ENCODE peak calls at places on chromosomes 13 and 19, in eight cellular contexts. One of them, this sample, is unnamed.

GRCh38 chr19:39422020-39422419 is 9.6 kb downstream of the PLEKHG2 start:
- DNase-seq in tibial nerve: no peak
- DNase-seq in cardiac fibroblast: no peak
- DNase-seq in transverse colon: no peak
- DNase-seq in neural progenitor cell: no peak
- DNase-seq in HFF-Myc: no peak
- DNase-seq in HCT116: no peak
- DNase-seq in keratinocyte: no peak
- DNase-seq in this sample: no peak

GRCh38 chr19:17332677-17333581 is 1.7 kb downstream of the ANO8 start:
- DNase-seq in tibial nerve: no peak
- DNase-seq in HFF-Myc: peak; percentile 20
- DNase-seq in neural progenitor cell: peak; percentile 77
- DNase-seq in transverse colon: no peak
- DNase-seq in keratinocyte: no peak
- DNase-seq in HCT116: peak; percentile 96
- DNase-seq in cardiac fibroblast: peak; percentile 56
- DNase-seq in this sample: peak; percentile 63

GRCh38 chr13:112730157-112730671 is 40.4 kb downstream of the ATP11A start:
- DNase-seq in HCT116: no peak
- DNase-seq in cardiac fibroblast: no peak
- DNase-seq in HFF-Myc: no peak
- DNase-seq in transverse colon: no peak
- DNase-seq in tibial nerve: no peak
- DNase-seq in keratinocyte: no peak
- DNase-seq in neural progenitor cell: no peak
- DNase-seq in this sample: no peak

GRCh38 chr13:40502236-40502635 is 164.2 kb downstream of the FOXO1 start:
- DNase-seq in cardiac fibroblast: peak; percentile 21
- DNase-seq in HCT116: no peak
- DNase-seq in HFF-Myc: no peak
- DNase-seq in transverse colon: no peak
- DNase-seq in neural progenitor cell: no peak
- DNase-seq in keratinocyte: no peak
- DNase-seq in tibial nerve: no peak
- DNase-seq in this sample: peak; percentile 77

GRCh38 chr19:10894911-10895213 is 23.5 kb downstream of the CARM1 start:
- DNase-seq in HCT116: no peak
- DNase-seq in neural progenitor cell: no peak
- DNase-seq in keratinocyte: no peak
- DNase-seq in transverse colon: no peak
- DNase-seq in cardiac fibroblast: no peak
- DNase-seq in tibial nerve: no peak
- DNase-seq in HFF-Myc: no peak
- DNase-seq in this sample: no peak

GRCh38 chr13:32639502-32640105 is 53.4 kb downstream of the PDS5B start:
- DNase-seq in tibial nerve: peak; percentile 50
- DNase-seq in transverse colon: peak; percentile 57
- DNase-seq in neural progenitor cell: peak; percentile 59
- DNase-seq in HCT116: peak; percentile 43
- DNase-seq in cardiac fibroblast: peak; percentile 81
- DNase-seq in HFF-Myc: peak; percentile 14
- DNase-seq in keratinocyte: peak; percentile 17
- DNase-seq in this sample: peak; percentile 78

GRCh38 chr19:36646746-36647145 is 19.9 kb downstream of the ZNF461 start:
- DNase-seq in neural progenitor cell: no peak
- DNase-seq in cardiac fibroblast: no peak
- DNase-seq in HFF-Myc: no peak
- DNase-seq in keratinocyte: no peak
- DNase-seq in tibial nerve: no peak
- DNase-seq in transverse colon: no peak
- DNase-seq in HCT116: no peak
- DNase-seq in this sample: no peak

GRCh38 chr13:51502206-51502651 is 49.4 kb upstream of the INTS6 start:
- DNase-seq in HCT116: no peak
- DNase-seq in HFF-Myc: no peak
- DNase-seq in transverse colon: no peak
- DNase-seq in neural progenitor cell: no peak
- DNase-seq in cardiac fibroblast: peak; percentile 57
- DNase-seq in keratinocyte: no peak
- DNase-seq in tibial nerve: no peak
- DNase-seq in this sample: peak; percentile 74

GRCh38 chr13:62643007-62643483 is 1227.4 kb upstream of the PCDH20 start:
- DNase-seq in HFF-Myc: no peak
- DNase-seq in keratinocyte: no peak
- DNase-seq in cardiac fibroblast: peak; percentile 52
- DNase-seq in transverse colon: no peak
- DNase-seq in HCT116: peak; percentile 98
- DNase-seq in neural progenitor cell: no peak
- DNase-seq in tibial nerve: no peak
- DNase-seq in this sample: peak; percentile 58

GRCh38 chr13:77784531-77784930 is 87.0 kb downstream of the SLAIN1 start:
- DNase-seq in neural progenitor cell: peak; percentile 25
- DNase-seq in cardiac fibroblast: no peak
- DNase-seq in keratinocyte: no peak
- DNase-seq in transverse colon: no peak
- DNase-seq in HCT116: no peak
- DNase-seq in tibial nerve: no peak
- DNase-seq in HFF-Myc: no peak
- DNase-seq in this sample: no peak

GRCh38 chr13:111210488-111210887 is 95.4 kb downstream of the ARHGEF7 start:
- DNase-seq in keratinocyte: no peak
- DNase-seq in HCT116: no peak
- DNase-seq in HFF-Myc: no peak
- DNase-seq in neural progenitor cell: peak; percentile 45
- DNase-seq in tibial nerve: no peak
- DNase-seq in cardiac fibroblast: peak; percentile 84
- DNase-seq in transverse colon: no peak
- DNase-seq in this sample: peak; percentile 76

GRCh38 chr13:112217431-112217830 is 150.5 kb downstream of the SOX1 start:
- DNase-seq in transverse colon: no peak
- DNase-seq in neural progenitor cell: no peak
- DNase-seq in HCT116: no peak
- DNase-seq in tibial nerve: no peak
- DNase-seq in HFF-Myc: no peak
- DNase-seq in keratinocyte: no peak
- DNase-seq in cardiac fibroblast: no peak
- DNase-seq in this sample: no peak

GRCh38 chr19:51108805-51109146 is 567 bp upstream of the CTU1 start:
- DNase-seq in cardiac fibroblast: no peak
- DNase-seq in tibial nerve: no peak
- DNase-seq in transverse colon: no peak
- DNase-seq in HFF-Myc: no peak
- DNase-seq in keratinocyte: no peak
- DNase-seq in HCT116: no peak
- DNase-seq in neural progenitor cell: no peak
- DNase-seq in this sample: no peak

GRCh38 chr19:5951338-5951861 is 26.5 kb downstream of the RANBP3 start:
- DNase-seq in neural progenitor cell: peak; percentile 61
- DNase-seq in HFF-Myc: no peak
- DNase-seq in keratinocyte: no peak
- DNase-seq in tibial nerve: no peak
- DNase-seq in cardiac fibroblast: no peak
- DNase-seq in transverse colon: no peak
- DNase-seq in HCT116: no peak
- DNase-seq in this sample: no peak

GRCh38 chr13:110330491-110331001 is 23.5 kb downstream of the COL4A2 start:
- DNase-seq in keratinocyte: no peak
- DNase-seq in transverse colon: no peak
- DNase-seq in HFF-Myc: no peak
- DNase-seq in HCT116: no peak
- DNase-seq in tibial nerve: no peak
- DNase-seq in neural progenitor cell: no peak
- DNase-seq in cardiac fibroblast: peak; percentile 69
- DNase-seq in this sample: peak; percentile 72

GRCh38 chr13:40994581-40995230 is 24.4 kb downstream of the ELF1 start:
- DNase-seq in HCT116: no peak
- DNase-seq in HFF-Myc: no peak
- DNase-seq in transverse colon: no peak
- DNase-seq in tibial nerve: no peak
- DNase-seq in neural progenitor cell: no peak
- DNase-seq in keratinocyte: no peak
- DNase-seq in cardiac fibroblast: no peak
- DNase-seq in this sample: no peak

GRCh38 chr13:110610955-110611595 is 4.3 kb upstream of the NAXD start:
- DNase-seq in HCT116: no peak
- DNase-seq in transverse colon: no peak
- DNase-seq in HFF-Myc: no peak
- DNase-seq in keratinocyte: no peak
- DNase-seq in cardiac fibroblast: no peak
- DNase-seq in tibial nerve: no peak
- DNase-seq in neural progenitor cell: no peak
- DNase-seq in this sample: no peak

GRCh38 chr13:102847272-102848234 is 1.7 kb downstream of the ERCC5 start:
- DNase-seq in HCT116: peak; percentile 19
- DNase-seq in keratinocyte: no peak
- DNase-seq in cardiac fibroblast: peak; percentile 66
- DNase-seq in neural progenitor cell: peak; percentile 46
- DNase-seq in tibial nerve: no peak
- DNase-seq in transverse colon: no peak
- DNase-seq in HFF-Myc: no peak
- DNase-seq in this sample: peak; percentile 74

GRCh38 chr19:13103585-13103923 is 896 bp upstream of the LYL1 start:
- DNase-seq in keratinocyte: no peak
- DNase-seq in tibial nerve: no peak
- DNase-seq in transverse colon: no peak
- DNase-seq in HCT116: no peak
- DNase-seq in neural progenitor cell: no peak
- DNase-seq in cardiac fibroblast: no peak
- DNase-seq in HFF-Myc: no peak
- DNase-seq in this sample: no peak

GRCh38 chr19:13102666-13103584 is at the start of gene LYL1:
- DNase-seq in keratinocyte: no peak
- DNase-seq in transverse colon: peak; percentile 76
- DNase-seq in tibial nerve: no peak
- DNase-seq in neural progenitor cell: peak; percentile 83
- DNase-seq in cardiac fibroblast: no peak
- DNase-seq in HFF-Myc: no peak
- DNase-seq in HCT116: no peak
- DNase-seq in this sample: no peak

GRCh38 chr19:13104848-13105646 is 2.4 kb upstream of the LYL1 start:
- DNase-seq in cardiac fibroblast: no peak
- DNase-seq in tibial nerve: no peak
- DNase-seq in HFF-Myc: no peak
- DNase-seq in transverse colon: no peak
- DNase-seq in keratinocyte: no peak
- DNase-seq in HCT116: no peak
- DNase-seq in neural progenitor cell: no peak
- DNase-seq in this sample: no peak

GRCh38 chr19:13102416-13102665 is 317 bp downstream of the LYL1 start:
- DNase-seq in tibial nerve: no peak
- DNase-seq in cardiac fibroblast: peak; percentile 53
- DNase-seq in neural progenitor cell: no peak
- DNase-seq in HFF-Myc: no peak
- DNase-seq in keratinocyte: no peak
- DNase-seq in transverse colon: no peak
- DNase-seq in HCT116: no peak
- DNase-seq in this sample: peak; percentile 51

GRCh38 chr19:13103961-13104847 is 1.5 kb upstream of the LYL1 start:
- DNase-seq in keratinocyte: no peak
- DNase-seq in tibial nerve: no peak
- DNase-seq in neural progenitor cell: peak; percentile 64
- DNase-seq in transverse colon: peak; percentile 76
- DNase-seq in HCT116: no peak
- DNase-seq in cardiac fibroblast: no peak
- DNase-seq in HFF-Myc: no peak
- DNase-seq in this sample: no peak
- H3K4me3 ChIP-seq in keratinocyte: no peak overlapping the region
- H3K4me3 ChIP-seq in tibial nerve: peak overlapping the region; percentile 35
- H3K4me3 ChIP-seq in neural progenitor cell: no peak overlapping the region
- H3K4me3 ChIP-seq in transverse colon: no peak overlapping the region
- H3K4me3 ChIP-seq in HCT116: no peak overlapping the region
- H3K4me3 ChIP-seq in cardiac fibroblast: no peak overlapping the region
- H3K4me3 ChIP-seq in HFF-Myc: no peak overlapping the region
- H3K4me3 ChIP-seq in this sample: no peak overlapping the region

GRCh38 chr13:113855012-113855921 is 8.6 kb downstream of the GAS6 start:
- DNase-seq in HFF-Myc: no peak
- DNase-seq in cardiac fibroblast: peak; percentile 38
- DNase-seq in HCT116: no peak
- DNase-seq in neural progenitor cell: no peak
- DNase-seq in keratinocyte: no peak
- DNase-seq in tibial nerve: no peak
- DNase-seq in transverse colon: peak; percentile 70
- DNase-seq in this sample: no peak
- TF ChIP-seq CTCF in HFF-Myc: no peak
- TF ChIP-seq CTCF in cardiac fibroblast: no peak
- TF ChIP-seq CTCF in HCT116: no peak
- TF ChIP-seq CTCF in neural progenitor cell: no peak
- TF ChIP-seq CTCF in keratinocyte: no peak
- TF ChIP-seq CTCF in tibial nerve: no peak
- TF ChIP-seq CTCF in transverse colon: no peak
- TF ChIP-seq CTCF in this sample: no peak

GRCh38 chr13:95368998-95369397 is 67.7 kb upstream of the ABCC4 start:
- DNase-seq in neural progenitor cell: no peak
- DNase-seq in transverse colon: no peak
- DNase-seq in HCT116: no peak
- DNase-seq in cardiac fibroblast: no peak
- DNase-seq in keratinocyte: no peak
- DNase-seq in tibial nerve: no peak
- DNase-seq in HFF-Myc: no peak
- DNase-seq in this sample: no peak

GRCh38 chr13:95362666-95363065 is 61.4 kb upstream of the ABCC4 start:
- DNase-seq in tibial nerve: no peak
- DNase-seq in neural progenitor cell: no peak
- DNase-seq in cardiac fibroblast: no peak
- DNase-seq in transverse colon: no peak
- DNase-seq in HFF-Myc: no peak
- DNase-seq in keratinocyte: no peak
- DNase-seq in HCT116: no peak
- DNase-seq in this sample: no peak

DNA sequence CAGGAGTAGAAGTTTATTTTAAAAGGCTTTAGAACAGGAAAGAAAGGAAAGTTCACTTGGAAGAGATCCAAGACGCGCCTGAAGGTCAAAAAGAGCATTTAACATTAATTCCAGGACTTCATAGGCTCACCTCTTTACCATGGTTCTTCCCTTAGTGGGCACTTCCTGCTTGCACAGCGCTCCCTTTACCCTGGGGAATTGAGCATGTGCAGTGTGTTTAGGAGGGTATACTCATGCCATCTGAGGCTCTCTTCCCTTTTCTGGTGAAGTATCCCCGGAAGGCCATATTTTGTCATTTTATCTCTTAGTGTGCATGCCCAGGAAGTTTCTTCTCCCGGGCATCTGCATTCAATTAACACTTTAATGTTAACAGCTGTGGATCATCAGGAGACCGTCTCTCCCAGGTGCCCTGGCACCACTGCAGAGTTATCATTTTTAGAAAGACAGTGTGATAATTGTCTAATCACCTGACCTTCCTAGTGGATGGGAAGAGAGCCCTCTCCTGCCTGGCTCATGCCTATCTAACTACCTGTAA is 66.1 kb upstream of the ABCC4 start:
- DNase-seq in keratinocyte: no peak
- DNase-seq in HFF-Myc: no peak
- DNase-seq in transverse colon: no peak
- DNase-seq in tibial nerve: no peak
- DNase-seq in cardiac fibroblast: no peak
- DNase-seq in HCT116: no peak
- DNase-seq in neural progenitor cell: no peak
- DNase-seq in this sample: peak; percentile 28
- H3K4me3 ChIP-seq in keratinocyte: no peak overlapping the region
- H3K4me3 ChIP-seq in HFF-Myc: no peak overlapping the region
- H3K4me3 ChIP-seq in transverse colon: no peak overlapping the region
- H3K4me3 ChIP-seq in tibial nerve: no peak overlapping the region
- H3K4me3 ChIP-seq in cardiac fibroblast: no peak overlapping the region
- H3K4me3 ChIP-seq in HCT116: no peak overlapping the region
- H3K4me3 ChIP-seq in neural progenitor cell: no peak overlapping the region
- H3K4me3 ChIP-seq in this sample: no peak overlapping the region

GRCh38 chr13:48975101-48975925 is at the start of gene FNDC3A:
- DNase-seq in tibial nerve: no peak
- DNase-seq in transverse colon: peak; percentile 49
- DNase-seq in cardiac fibroblast: peak; percentile 69
- DNase-seq in keratinocyte: no peak
- DNase-seq in HFF-Myc: peak; percentile 36
- DNase-seq in neural progenitor cell: peak; percentile 91
- DNase-seq in HCT116: peak; percentile 29
- DNase-seq in this sample: peak; percentile 57
- TF ChIP-seq CTCF in tibial nerve: no peak
- TF ChIP-seq CTCF in transverse colon: no peak
- TF ChIP-seq CTCF in cardiac fibroblast: peak; percentile 15
- TF ChIP-seq CTCF in keratinocyte: no peak
- TF ChIP-seq CTCF in HFF-Myc: no peak
- TF ChIP-seq CTCF in neural progenitor cell: peak; percentile 11
- TF ChIP-seq CTCF in HCT116: no peak
- TF ChIP-seq CTCF in this sample: peak; percentile 11